ENCODE peak calls at places on chromosomes 7 and 10, in six cellular contexts. One of them, this sample, is unnamed.

GRCh38 chr7:80659120-80660055 is 20.9 kb downstream of the CD36 start:
- DNase-seq in stimulated activated CD8-positive, alpha-beta memory T cell treated with anti-CD3 and anti-CD28 coated beads, Interleukin-15, amount 100 ng/mL, for 48 hours: no peak
- DNase-seq in tibial artery: no peak
- DNase-seq in frontal cortex: peak
- DNase-seq in AG04450: no peak
- DNase-seq in renal cortical epithelial cell: peak
- DNase-seq in this sample: no peak

GRCh38 chr10:120406380-120406779 is 50.6 kb upstream of the PLPP4 start:
- DNase-seq in stimulated activated CD8-positive, alpha-beta memory T cell treated with anti-CD3 and anti-CD28 coated beads, Interleukin-15, amount 100 ng/mL, for 48 hours: no peak
- DNase-seq in tibial artery: no peak
- DNase-seq in frontal cortex: no peak
- DNase-seq in AG04450: no peak
- DNase-seq in renal cortical epithelial cell: no peak
- DNase-seq in this sample: no peak

GRCh38 chr10:122407375-122408125 is 33.0 kb downstream of the PLEKHA1 start:
- DNase-seq in stimulated activated CD8-positive, alpha-beta memory T cell treated with anti-CD3 and anti-CD28 coated beads, Interleukin-15, amount 100 ng/mL, for 48 hours: no peak
- DNase-seq in tibial artery: no peak
- DNase-seq in frontal cortex: peak
- DNase-seq in AG04450: no peak
- DNase-seq in renal cortical epithelial cell: no peak
- DNase-seq in this sample: no peak

GRCh38 chr10:52879181-52879607 is 106.6 kb upstream of the MBL2 start:
- DNase-seq in stimulated activated CD8-positive, alpha-beta memory T cell treated with anti-CD3 and anti-CD28 coated beads, Interleukin-15, amount 100 ng/mL, for 48 hours: no peak
- DNase-seq in tibial artery: no peak
- DNase-seq in frontal cortex: no peak
- DNase-seq in AG04450: no peak
- DNase-seq in renal cortical epithelial cell: peak
- DNase-seq in this sample: no peak

GRCh38 chr7:90669002-90669401 is 72.9 kb downstream of the CDK14 start:
- DNase-seq in stimulated activated CD8-positive, alpha-beta memory T cell treated with anti-CD3 and anti-CD28 coated beads, Interleukin-15, amount 100 ng/mL, for 48 hours: no peak
- DNase-seq in tibial artery: no peak
- DNase-seq in frontal cortex: no peak
- DNase-seq in AG04450: no peak
- DNase-seq in renal cortical epithelial cell: no peak
- DNase-seq in this sample: no peak

GRCh38 chr10:131318791-131319190 is 7.3 kb upstream of the TCERG1L start:
- DNase-seq in stimulated activated CD8-positive, alpha-beta memory T cell treated with anti-CD3 and anti-CD28 coated beads, Interleukin-15, amount 100 ng/mL, for 48 hours: no peak
- DNase-seq in tibial artery: no peak
- DNase-seq in frontal cortex: no peak
- DNase-seq in AG04450: no peak
- DNase-seq in renal cortical epithelial cell: no peak
- DNase-seq in this sample: no peak

GRCh38 chr7:26278769-26279168 is 12.9 kb upstream of the SNX10 start:
- DNase-seq in stimulated activated CD8-positive, alpha-beta memory T cell treated with anti-CD3 and anti-CD28 coated beads, Interleukin-15, amount 100 ng/mL, for 48 hours: no peak
- DNase-seq in tibial artery: no peak
- DNase-seq in frontal cortex: no peak
- DNase-seq in AG04450: no peak
- DNase-seq in renal cortical epithelial cell: peak
- DNase-seq in this sample: no peak

GRCh38 chr7:158264881-158265742 is 322.5 kb downstream of the PTPRN2 start:
- DNase-seq in stimulated activated CD8-positive, alpha-beta memory T cell treated with anti-CD3 and anti-CD28 coated beads, Interleukin-15, amount 100 ng/mL, for 48 hours: no peak
- DNase-seq in tibial artery: peak
- DNase-seq in frontal cortex: no peak
- DNase-seq in AG04450: no peak
- DNase-seq in renal cortical epithelial cell: no peak
- DNase-seq in this sample: peak

GRCh38 chr7:26992670-26993069 is 103.1 kb downstream of the HOXA1 start:
- DNase-seq in stimulated activated CD8-positive, alpha-beta memory T cell treated with anti-CD3 and anti-CD28 coated beads, Interleukin-15, amount 100 ng/mL, for 48 hours: no peak
- DNase-seq in tibial artery: no peak
- DNase-seq in frontal cortex: no peak
- DNase-seq in AG04450: no peak
- DNase-seq in renal cortical epithelial cell: no peak
- DNase-seq in this sample: no peak

GRCh38 chr7:105365541-105366534 is 22.9 kb downstream of the SRPK2 start:
- DNase-seq in stimulated activated CD8-positive, alpha-beta memory T cell treated with anti-CD3 and anti-CD28 coated beads, Interleukin-15, amount 100 ng/mL, for 48 hours: no peak
- DNase-seq in tibial artery: no peak
- DNase-seq in frontal cortex: no peak
- DNase-seq in AG04450: no peak
- DNase-seq in renal cortical epithelial cell: no peak
- DNase-seq in this sample: no peak

GRCh38 chr10:14476641-14477407 is 146.1 kb upstream of the FRMD4A start:
- DNase-seq in stimulated activated CD8-positive, alpha-beta memory T cell treated with anti-CD3 and anti-CD28 coated beads, Interleukin-15, amount 100 ng/mL, for 48 hours: no peak
- DNase-seq in tibial artery: no peak
- DNase-seq in frontal cortex: no peak
- DNase-seq in AG04450: no peak
- DNase-seq in renal cortical epithelial cell: peak
- DNase-seq in this sample: no peak

GRCh38 chr10:72310636-72311035 is 36.9 kb downstream of the DDIT4 start:
- DNase-seq in stimulated activated CD8-positive, alpha-beta memory T cell treated with anti-CD3 and anti-CD28 coated beads, Interleukin-15, amount 100 ng/mL, for 48 hours: no peak
- DNase-seq in tibial artery: no peak
- DNase-seq in frontal cortex: no peak
- DNase-seq in AG04450: no peak
- DNase-seq in renal cortical epithelial cell: peak
- DNase-seq in this sample: no peak

GRCh38 chr10:131790021-131790420 is 110.8 kb upstream of the PPP2R2D start:
- DNase-seq in stimulated activated CD8-positive, alpha-beta memory T cell treated with anti-CD3 and anti-CD28 coated beads, Interleukin-15, amount 100 ng/mL, for 48 hours: peak
- DNase-seq in tibial artery: peak
- DNase-seq in frontal cortex: no peak
- DNase-seq in AG04450: no peak
- DNase-seq in renal cortical epithelial cell: no peak
- DNase-seq in this sample: peak

GRCh38 chr10:43259981-43260761 is 6.7 kb downstream of the RASGEF1A start:
- DNase-seq in stimulated activated CD8-positive, alpha-beta memory T cell treated with anti-CD3 and anti-CD28 coated beads, Interleukin-15, amount 100 ng/mL, for 48 hours: no peak
- DNase-seq in tibial artery: no peak
- DNase-seq in frontal cortex: no peak
- DNase-seq in AG04450: no peak
- DNase-seq in renal cortical epithelial cell: peak
- DNase-seq in this sample: peak

GRCh38 chr7:33534830-33535229 is 370.5 kb upstream of the BMPER start:
- DNase-seq in stimulated activated CD8-positive, alpha-beta memory T cell treated with anti-CD3 and anti-CD28 coated beads, Interleukin-15, amount 100 ng/mL, for 48 hours: no peak
- DNase-seq in tibial artery: no peak
- DNase-seq in frontal cortex: no peak
- DNase-seq in AG04450: peak
- DNase-seq in renal cortical epithelial cell: no peak
- DNase-seq in this sample: no peak

GRCh38 chr10:117413928-117414618 is 38.8 kb upstream of the PDZD8 start:
- DNase-seq in stimulated activated CD8-positive, alpha-beta memory T cell treated with anti-CD3 and anti-CD28 coated beads, Interleukin-15, amount 100 ng/mL, for 48 hours: no peak
- DNase-seq in tibial artery: no peak
- DNase-seq in frontal cortex: no peak
- DNase-seq in AG04450: no peak
- DNase-seq in renal cortical epithelial cell: peak
- DNase-seq in this sample: no peak

GRCh38 chr7:151397026-151397425 is 12.8 kb downstream of the WDR86 start:
- DNase-seq in stimulated activated CD8-positive, alpha-beta memory T cell treated with anti-CD3 and anti-CD28 coated beads, Interleukin-15, amount 100 ng/mL, for 48 hours: no peak
- DNase-seq in tibial artery: no peak
- DNase-seq in frontal cortex: no peak
- DNase-seq in AG04450: no peak
- DNase-seq in renal cortical epithelial cell: no peak
- DNase-seq in this sample: peak

GRCh38 chr10:77732213-77733003 is 94.8 kb upstream of the KCNMA1 start:
- DNase-seq in stimulated activated CD8-positive, alpha-beta memory T cell treated with anti-CD3 and anti-CD28 coated beads, Interleukin-15, amount 100 ng/mL, for 48 hours: no peak
- DNase-seq in tibial artery: no peak
- DNase-seq in frontal cortex: no peak
- DNase-seq in AG04450: no peak
- DNase-seq in renal cortical epithelial cell: no peak
- DNase-seq in this sample: no peak

GRCh38 chr7:110170762-110171161 is 920.2 kb upstream of the LRRN3 start:
- DNase-seq in stimulated activated CD8-positive, alpha-beta memory T cell treated with anti-CD3 and anti-CD28 coated beads, Interleukin-15, amount 100 ng/mL, for 48 hours: no peak
- DNase-seq in tibial artery: no peak
- DNase-seq in frontal cortex: no peak
- DNase-seq in AG04450: no peak
- DNase-seq in renal cortical epithelial cell: peak
- DNase-seq in this sample: no peak

GRCh38 chr7:117596134-117596533 is 116.3 kb downstream of the CFTR start:
- DNase-seq in stimulated activated CD8-positive, alpha-beta memory T cell treated with anti-CD3 and anti-CD28 coated beads, Interleukin-15, amount 100 ng/mL, for 48 hours: no peak
- DNase-seq in tibial artery: no peak
- DNase-seq in frontal cortex: no peak
- DNase-seq in AG04450: no peak
- DNase-seq in renal cortical epithelial cell: no peak
- DNase-seq in this sample: no peak

GRCh38 chr7:155705656-155706360 is 61.3 kb downstream of the RBM33 start:
- DNase-seq in stimulated activated CD8-positive, alpha-beta memory T cell treated with anti-CD3 and anti-CD28 coated beads, Interleukin-15, amount 100 ng/mL, for 48 hours: no peak
- DNase-seq in tibial artery: no peak
- DNase-seq in frontal cortex: no peak
- DNase-seq in AG04450: no peak
- DNase-seq in renal cortical epithelial cell: no peak
- DNase-seq in this sample: no peak

GRCh38 chr7:127955051-127955531 is 76.1 kb downstream of the LRRC4 start:
- DNase-seq in stimulated activated CD8-positive, alpha-beta memory T cell treated with anti-CD3 and anti-CD28 coated beads, Interleukin-15, amount 100 ng/mL, for 48 hours: no peak
- DNase-seq in tibial artery: no peak
- DNase-seq in frontal cortex: no peak
- DNase-seq in AG04450: no peak
- DNase-seq in renal cortical epithelial cell: no peak
- DNase-seq in this sample: peak

GRCh38 chr10:13716161-13717071 is 129.7 kb downstream of the PRPF18 start:
- DNase-seq in stimulated activated CD8-positive, alpha-beta memory T cell treated with anti-CD3 and anti-CD28 coated beads, Interleukin-15, amount 100 ng/mL, for 48 hours: no peak
- DNase-seq in tibial artery: no peak
- DNase-seq in frontal cortex: no peak
- DNase-seq in AG04450: peak
- DNase-seq in renal cortical epithelial cell: no peak
- DNase-seq in this sample: no peak

GRCh38 chr10:71006497-71006896 is 118.1 kb upstream of the PCBD1 start:
- DNase-seq in stimulated activated CD8-positive, alpha-beta memory T cell treated with anti-CD3 and anti-CD28 coated beads, Interleukin-15, amount 100 ng/mL, for 48 hours: no peak
- DNase-seq in tibial artery: no peak
- DNase-seq in frontal cortex: no peak
- DNase-seq in AG04450: no peak
- DNase-seq in renal cortical epithelial cell: no peak
- DNase-seq in this sample: no peak

GRCh38 chr7:143322646-143323343 is 6.9 kb downstream of the CLCN1 start:
- DNase-seq in stimulated activated CD8-positive, alpha-beta memory T cell treated with anti-CD3 and anti-CD28 coated beads, Interleukin-15, amount 100 ng/mL, for 48 hours: no peak
- DNase-seq in tibial artery: no peak
- DNase-seq in frontal cortex: no peak
- DNase-seq in AG04450: no peak
- DNase-seq in renal cortical epithelial cell: no peak
- DNase-seq in this sample: no peak

GRCh38 chr10:119024882-119025281 is 4.6 kb upstream of the NANOS1 start:
- DNase-seq in stimulated activated CD8-positive, alpha-beta memory T cell treated with anti-CD3 and anti-CD28 coated beads, Interleukin-15, amount 100 ng/mL, for 48 hours: no peak
- DNase-seq in tibial artery: no peak
- DNase-seq in frontal cortex: no peak
- DNase-seq in AG04450: no peak
- DNase-seq in renal cortical epithelial cell: no peak
- DNase-seq in this sample: peak

GRCh38 chr7:71424166-71424803 is 292.3 kb downstream of the GALNT17 start:
- DNase-seq in stimulated activated CD8-positive, alpha-beta memory T cell treated with anti-CD3 and anti-CD28 coated beads, Interleukin-15, amount 100 ng/mL, for 48 hours: no peak
- DNase-seq in tibial artery: no peak
- DNase-seq in frontal cortex: no peak
- DNase-seq in AG04450: no peak
- DNase-seq in renal cortical epithelial cell: no peak
- DNase-seq in this sample: no peak

GRCh38 chr10:76618171-76618570 is 1019.4 kb downstream of the KCNMA1 start:
- DNase-seq in stimulated activated CD8-positive, alpha-beta memory T cell treated with anti-CD3 and anti-CD28 coated beads, Interleukin-15, amount 100 ng/mL, for 48 hours: no peak
- DNase-seq in tibial artery: no peak
- DNase-seq in frontal cortex: no peak
- DNase-seq in AG04450: no peak
- DNase-seq in renal cortical epithelial cell: no peak
- DNase-seq in this sample: no peak

GRCh38 chr10:78961760-78962159 is 107.0 kb upstream of the ZMIZ1 start:
- DNase-seq in stimulated activated CD8-positive, alpha-beta memory T cell treated with anti-CD3 and anti-CD28 coated beads, Interleukin-15, amount 100 ng/mL, for 48 hours: no peak
- DNase-seq in tibial artery: no peak
- DNase-seq in frontal cortex: no peak
- DNase-seq in AG04450: no peak
- DNase-seq in renal cortical epithelial cell: no peak
- DNase-seq in this sample: no peak

GRCh38 chr10:4337581-4337980 is 488.4 kb upstream of the AKR1E2 start:
- DNase-seq in stimulated activated CD8-positive, alpha-beta memory T cell treated with anti-CD3 and anti-CD28 coated beads, Interleukin-15, amount 100 ng/mL, for 48 hours: no peak
- DNase-seq in tibial artery: no peak
- DNase-seq in frontal cortex: no peak
- DNase-seq in AG04450: no peak
- DNase-seq in renal cortical epithelial cell: no peak
- DNase-seq in this sample: no peak

GRCh38 chr7:27590421-27590820 is 72.3 kb downstream of the HIBADH start:
- DNase-seq in stimulated activated CD8-positive, alpha-beta memory T cell treated with anti-CD3 and anti-CD28 coated beads, Interleukin-15, amount 100 ng/mL, for 48 hours: no peak
- DNase-seq in tibial artery: no peak
- DNase-seq in frontal cortex: no peak
- DNase-seq in AG04450: no peak
- DNase-seq in renal cortical epithelial cell: no peak
- DNase-seq in this sample: no peak

GRCh38 chr7:123888192-123888591 is 36.8 kb upstream of the SPAM1 start:
- DNase-seq in stimulated activated CD8-positive, alpha-beta memory T cell treated with anti-CD3 and anti-CD28 coated beads, Interleukin-15, amount 100 ng/mL, for 48 hours: no peak
- DNase-seq in tibial artery: no peak
- DNase-seq in frontal cortex: no peak
- DNase-seq in AG04450: no peak
- DNase-seq in renal cortical epithelial cell: no peak
- DNase-seq in this sample: no peak

GRCh38 chr7:26369519-26370385 is 78.1 kb downstream of the SNX10 start:
- DNase-seq in stimulated activated CD8-positive, alpha-beta memory T cell treated with anti-CD3 and anti-CD28 coated beads, Interleukin-15, amount 100 ng/mL, for 48 hours: no peak
- DNase-seq in tibial artery: no peak
- DNase-seq in frontal cortex: no peak
- DNase-seq in AG04450: no peak
- DNase-seq in renal cortical epithelial cell: no peak
- DNase-seq in this sample: no peak